ENCODE peak calls at places on chromosomes 5 and 9, in six cellular contexts. U is mesendoderm, B is neuronal stem cell, C is IMR-90, T is mesenchymal stem cell, H is H1. E is an unnamed sample. For H3K36me3, the result is how much of the 10 kb centered on the place peaks cover.

GRCh38 chr5:136819526-136820302 is 454.4 kb upstream of the TRPC7 start:
- DNase-seq in T (no peak), C (no peak), H (no peak), B (no peak), U (peak), E (no peak)

GRCh38 chr9:121684381-121685145 is 33.1 kb downstream of the DAB2IP start:
- DNase-seq in T (peak), H (peak), C (no peak), U (peak), B (peak), E (peak)

GRCh38 chr5:79759436-79759835 is 69.8 kb downstream of the CMYA5 start:
- DNase-seq in H (no peak), U (no peak), T (peak), B (no peak), C (peak), E (no peak)

GRCh38 chr5:124986667-124987066 is 240.2 kb upstream of the ZNF608 start:
- DNase-seq in B (no peak), U (no peak), C (no peak), T (no peak), H (no peak), E (peak)

GRCh38 chr5:94174748-94175411 is 433.5 kb upstream of the POU5F2 start:
- DNase-seq in T (peak), H (no peak), B (no peak), C (peak), U (peak), E (no peak)

GRCh38 chr5:179263391-179264052 is 81.7 kb downstream of the ADAMTS2 start:
- DNase-seq in U (no peak), C (no peak), T (no peak), B (no peak), H (peak), E (no peak)

GRCh38 chr5:163705983-163706771 is 200.8 kb downstream of the MAT2B start:
- DNase-seq in H (no peak), C (peak), U (no peak), B (no peak), T (peak), E (no peak)

GRCh38 chr9:23542438-23542837 is 283.6 kb downstream of the ELAVL2 start:
- DNase-seq in H (no peak), B (no peak), U (no peak), C (no peak), T (no peak), E (peak)

GRCh38 chr9:86903461-86904010 is 43.8 kb downstream of the GAS1 start:
- DNase-seq in T (no peak), B (no peak), U (no peak), C (no peak), H (peak), E (no peak)

GRCh38 chr9:136020671-136021070 is 59.5 kb upstream of the UBAC1 start:
- DNase-seq in B (no peak), C (no peak), U (no peak), T (no peak), H (peak), E (no peak)

GRCh38 chr9:35917261-35917660 is 8.0 kb downstream of the SPAAR start:
- DNase-seq in H (no peak), U (no peak), T (no peak), C (no peak), B (no peak), E (no peak)

GRCh38 chr5:73447234-73448071 is 1.1 kb downstream of the FOXD1 start:
- DNase-seq in T (peak), H (peak), C (peak), B (no peak), U (peak), E (no peak)

GRCh38 chr9:16316911-16317817 is 553.3 kb downstream of the BNC2 start:
- DNase-seq in U (no peak), B (no peak), H (no peak), T (no peak), C (no peak), E (no peak)

GRCh38 chr5:72597456-72597948 is 90.3 kb upstream of the ZNF366 start:
- DNase-seq in T (peak), C (peak), U (peak), H (no peak), B (no peak), E (peak)

GRCh38 chr9:128159073-128159783 is 837 bp upstream of the BBLN start:
- DNase-seq in T (no peak), B (no peak), U (no peak), H (no peak), C (no peak), E (peak)

GRCh38 chr5:4640793-4641192 is 499.3 kb upstream of the ADAMTS16 start:
- DNase-seq in U (peak), B (peak), H (no peak), T (no peak), C (no peak), E (no peak)

GRCh38 chr5:160390787-160391696 is 8.8 kb downstream of the FAM200C start:
- DNase-seq in H (no peak), T (peak), C (peak), U (peak), B (no peak), E (peak)

GRCh38 chr5:33379757-33380156 is 61.0 kb upstream of the TARS1 start:
- DNase-seq in B (peak), U (peak), C (peak), T (peak), H (peak), E (no peak)

GRCh38 chr5:102796014-102796413 is 40.9 kb downstream of the PAM start:
- DNase-seq in H (no peak), C (no peak), U (no peak), B (no peak), T (no peak), E (no peak)

GRCh38 chr5:153469423-153469822 is 21.0 kb upstream of the GRIA1 start:
- DNase-seq in C (no peak), T (no peak), U (no peak), B (no peak), H (no peak), E (no peak)

GRCh38 chr9:111965566-111966019 is 69.0 kb downstream of the UGCG start:
- DNase-seq in C (peak), U (no peak), H (no peak), T (peak), B (no peak), E (peak)

GRCh38 chr5:1461396-1461795 is 16.2 kb upstream of the SLC6A3 start:
- DNase-seq in U (no peak), T (no peak), C (no peak), H (no peak), B (no peak), E (no peak)

GRCh38 chr5:142561486-142562097 is 124.3 kb downstream of the FGF1 start:
- DNase-seq in H (no peak), U (no peak), T (no peak), C (peak), B (no peak), E (no peak)

GRCh38 chr5:83844320-83845068 is 123.8 kb upstream of the HAPLN1 start:
- DNase-seq in C (peak), U (peak), T (peak), B (no peak), H (no peak), E (peak)

GRCh38 chr5:154385236-154385512 is 60.6 kb upstream of the SAP30L start:
- DNase-seq in H (no peak), T (no peak), B (no peak), C (no peak), U (no peak), E (no peak)

GRCh38 chr5:178198706-178199105 is 5.6 kb upstream of the HNRNPAB start:
- DNase-seq in B (no peak), T (no peak), C (no peak), H (no peak), U (no peak), E (no peak)

GRCh38 chr9:6605202-6605601 is 40.3 kb downstream of the GLDC start:
- DNase-seq in U (no peak), H (no peak), B (no peak), T (no peak), C (no peak), E (no peak)

GRCh38 chr9:134320916-134321570 is 5.2 kb upstream of the RXRA start:
- DNase-seq in C (no peak), H (no peak), B (no peak), U (no peak), T (no peak), E (no peak)

GRCh38 chr9:93945400-93946337 is 9.5 kb downstream of the BARX1 start:
- DNase-seq in T (no peak), H (no peak), U (no peak), B (no peak), C (no peak), E (no peak)

GRCh38 chr9:16426716-16427115 is 443.8 kb downstream of the BNC2 start:
- DNase-seq in B (no peak), C (peak), H (no peak), U (no peak), T (no peak), E (no peak)

GRCh38 chr9:23492126-23493002 is 333.7 kb downstream of the ELAVL2 start:
- DNase-seq in H (no peak), C (peak), U (peak), T (peak), B (peak), E (peak)

GRCh38 chr5:89313804-89314588 is 431.0 kb upstream of the MEF2C start:
- DNase-seq in C (peak), U (peak), B (no peak), H (no peak), T (peak), E (peak)

GRCh38 chr5:66959668-66960067 is 236.9 kb downstream of the CD180 start:
- DNase-seq in H (no peak), U (no peak), B (no peak), C (peak), T (peak), E (no peak)

GRCh38 chr5:3352711-3353110 is 242.9 kb upstream of the IRX1 start:
- DNase-seq in H (no peak), T (no peak), B (no peak), U (no peak), C (no peak), E (no peak)

DNA sequence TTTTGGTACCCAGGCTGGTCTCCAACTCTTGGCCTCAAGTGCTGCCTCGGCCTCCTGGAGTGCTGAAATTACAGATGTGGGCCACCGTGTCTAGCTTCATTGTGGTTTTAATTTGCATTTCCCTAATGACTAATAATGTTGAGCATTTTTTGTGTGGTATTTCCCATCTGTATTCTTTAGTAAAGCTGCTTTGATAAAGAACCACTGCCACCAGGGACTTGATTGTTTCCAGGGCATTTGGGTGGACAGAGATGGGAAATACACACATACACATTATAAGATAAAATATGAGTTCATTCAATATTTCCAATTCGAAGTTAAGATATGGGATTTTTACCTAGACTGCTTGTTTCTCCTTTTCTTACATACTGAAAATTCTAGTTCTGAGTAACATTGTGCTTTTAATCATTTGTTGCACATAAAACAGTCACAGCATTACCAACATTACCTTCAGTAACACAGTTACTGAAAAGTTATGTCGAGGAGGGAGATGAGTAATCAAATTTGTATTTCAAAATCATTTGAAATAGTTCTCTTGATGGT is 28.9 kb downstream of the HABP4 start:
- DNase-seq in H (no peak), C (peak), T (peak), B (no peak), U (no peak), E (no peak)
- H3K36me3 ChIP-seq in H (under half), C (under half), T (half or more), B (half or more), U (under half), E (under half)

DNA sequence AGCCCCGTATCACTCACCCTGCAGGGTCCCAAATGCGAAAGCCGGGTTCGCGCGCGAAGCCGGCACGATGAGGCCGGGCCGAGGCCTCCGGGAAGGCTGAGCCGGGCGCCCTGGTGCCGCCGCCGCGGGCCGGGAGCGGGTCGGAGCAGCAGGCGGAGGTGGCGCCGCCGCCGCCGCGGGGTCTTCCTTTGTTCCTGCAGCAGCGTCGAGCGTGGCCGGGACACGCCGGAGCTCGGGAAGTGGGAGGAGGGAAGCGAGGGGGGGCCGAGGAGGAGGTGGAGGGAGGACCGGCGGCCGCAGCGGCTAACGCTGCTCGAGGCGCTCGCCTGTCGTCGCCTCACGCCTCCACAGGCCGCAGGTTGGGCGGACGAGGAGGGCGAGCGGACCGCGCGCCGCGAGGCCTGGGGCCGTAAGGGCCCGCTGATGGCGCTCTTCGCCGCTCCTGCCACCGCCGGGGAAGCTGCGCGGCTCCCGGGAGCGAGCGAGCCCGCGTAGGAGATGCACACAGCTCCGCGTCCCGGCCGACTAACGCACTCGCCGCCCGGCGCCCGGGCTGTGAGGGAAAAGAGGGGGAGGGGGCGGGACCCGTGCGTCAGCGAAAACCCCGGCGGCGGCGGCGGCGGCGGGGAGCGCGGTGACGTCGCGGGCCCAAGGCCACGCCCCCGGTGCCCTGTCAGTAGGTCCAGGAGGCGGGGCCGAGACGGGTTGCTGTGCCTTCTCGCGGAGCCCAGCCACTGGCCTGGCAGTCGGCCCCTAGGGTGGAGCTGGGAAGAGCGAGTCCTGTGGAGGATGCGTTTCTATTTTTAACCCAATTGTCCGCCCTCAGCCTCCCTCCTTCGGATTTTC is at the start of gene ZFAND5:
- DNase-seq in B (peak), H (peak), T (peak), U (peak), C (peak), E (peak)
- H2BK5ac ChIP-seq in B (peak), H (peak), T (peak), U (peak), C (peak), E (peak)

GRCh38 chr9:130417602-130418001 is 27.2 kb upstream of the ASS1 start:
- DNase-seq in C (no peak), B (no peak), H (peak), U (peak), T (no peak), E (peak)

GRCh38 chr9:130421154-130421801 is 23.5 kb upstream of the ASS1 start:
- DNase-seq in C (no peak), T (no peak), U (peak), B (no peak), H (no peak), E (no peak)

GRCh38 chr9:130418776-130419175 is 26.0 kb upstream of the ASS1 start:
- DNase-seq in C (no peak), H (no peak), T (no peak), B (no peak), U (no peak), E (no peak)

GRCh38 chr9:130421802-130422276 is 22.9 kb upstream of the ASS1 start:
- DNase-seq in C (peak), H (peak), B (no peak), U (peak), T (peak), E (no peak)

GRCh38 chr9:130419521-130420035 is 25.2 kb upstream of the ASS1 start:
- DNase-seq in U (no peak), H (no peak), T (no peak), C (no peak), B (no peak), E (no peak)
- H3K4me3 ChIP-seq in U (no peak), H (no peak), T (no peak), C (no peak), B (no peak), E (no peak)

GRCh38 chr9:113962391-113962790 is 86.3 kb downstream of the ZNF618 start:
- DNase-seq in B (no peak), T (no peak), H (no peak), C (no peak), U (no peak), E (no peak)
- H3K36me3 ChIP-seq in B (under half), T (under half), H (under half), C (under half), U (under half), E (under half)

GRCh38 chr9:123642291-123643278 is 286.6 kb downstream of the CRB2 start:
- DNase-seq in B (no peak), H (no peak), T (no peak), C (peak), U (no peak), E (no peak)
- H2BK5ac ChIP-seq in B (no peak), H (no peak), T (no peak), C (no peak), U (no peak), E (no peak)

GRCh38 chr5:100889896-100890295 is 13.2 kb downstream of the ST8SIA4 start:
- DNase-seq in B (no peak), C (no peak), U (no peak), T (peak), H (no peak), E (no peak)
- H3K4me3 ChIP-seq in B (no peak), C (no peak), U (no peak), T (peak), H (no peak), E (no peak)

E was measured in trophoblast cell.